ENCODE peak calls at places on chromosomes 11 and 22, in four cellular contexts. Z, K, W and J are unnamed samples.

GRCh38 chr11:78044706-78045105 is 19.0 kb upstream of the THRSP start:
- DNase-seq in Z (no peak), W (no peak), K (no peak), J (no peak)

GRCh38 chr11:133492895-133493294 is 39.4 kb downstream of the OPCML start:
- DNase-seq in W (no peak), Z (no peak), K (no peak), J (no peak)

GRCh38 chr11:75474878-75475766 is 42.1 kb upstream of the KLHL35 start:
- DNase-seq in Z (no peak), K (peak; percentile 63), W (peak; percentile 87), J (no peak)

GRCh38 chr11:4095509-4096230 is 1.1 kb downstream of the RRM1 start:
- DNase-seq in Z (peak; percentile 34), W (no peak), K (no peak), J (no peak)

GRCh38 chr11:62392944-62393628 is 25.7 kb upstream of the SCGB1A1 start:
- DNase-seq in W (no peak), Z (peak; percentile 93), K (no peak), J (no peak)

GRCh38 chr11:125925247-125925740 is 20.6 kb upstream of the VSIG10L2 start:
- DNase-seq in K (no peak), W (no peak), Z (peak; percentile 26), J (no peak)

GRCh38 chr11:79708319-79708928 is 267.6 kb upstream of the TENM4 start:
- DNase-seq in W (no peak), Z (peak; percentile 72), K (no peak), J (no peak)

GRCh38 chr11:5210376-5210885 is 9.9 kb upstream of the OR51V1 start:
- DNase-seq in K (no peak), Z (no peak), W (no peak), J (no peak)

GRCh38 chr11:20158597-20159257 is 1.5 kb downstream of the DBX1 start:
- DNase-seq in W (no peak), K (peak; percentile 47), Z (peak; percentile 44), J (no peak)

GRCh38 chr11:4060182-4060923 is 34.2 kb upstream of the RRM1 start:
- DNase-seq in Z (no peak), W (no peak), K (no peak), J (no peak)

GRCh38 chr22:50398698-50399648 is 55.8 kb downstream of the PPP6R2 start:
- DNase-seq in Z (no peak), W (no peak), K (no peak), J (no peak)

GRCh38 chr11:95520765-95521542 is 268.6 kb downstream of the FAM76B start:
- DNase-seq in K (no peak), W (no peak), Z (peak; percentile 62), J (no peak)

GRCh38 chr11:128893578-128894295 is 2.6 kb downstream of the KCNJ5 start:
- DNase-seq in W (no peak), K (no peak), Z (no peak), J (no peak)

GRCh38 chr11:65262381-65262680 is 569 bp downstream of the POLA2 start:
- DNase-seq in Z (peak; percentile 35), W (no peak), K (no peak), J (peak; percentile 60)
- H3K27ac ChIP-seq in Z (peak overlapping the region; percentile 72), W (peak overlapping the region; percentile 93), K (peak overlapping the region; percentile 89), J (peak overlapping the region; percentile 88)

GRCh38 chr11:44758996-44759395 is 32.2 kb downstream of the TSPAN18 start:
- DNase-seq in Z (no peak), W (no peak), K (no peak), J (peak; percentile 38)

GRCh38 chr11:44760917-44761545 is 34.3 kb downstream of the TSPAN18 start:
- DNase-seq in W (no peak), Z (peak; percentile 60), K (peak; percentile 63), J (peak; percentile 86)

GRCh38 chr11:44760477-44760872 is 33.7 kb downstream of the TSPAN18 start:
- DNase-seq in Z (no peak), W (no peak), K (no peak), J (peak; percentile 30)

GRCh38 chr11:44761546-44761961 is 34.8 kb downstream of the TSPAN18 start:
- DNase-seq in Z (no peak), K (no peak), W (no peak), J (peak; percentile 58)

DNA sequence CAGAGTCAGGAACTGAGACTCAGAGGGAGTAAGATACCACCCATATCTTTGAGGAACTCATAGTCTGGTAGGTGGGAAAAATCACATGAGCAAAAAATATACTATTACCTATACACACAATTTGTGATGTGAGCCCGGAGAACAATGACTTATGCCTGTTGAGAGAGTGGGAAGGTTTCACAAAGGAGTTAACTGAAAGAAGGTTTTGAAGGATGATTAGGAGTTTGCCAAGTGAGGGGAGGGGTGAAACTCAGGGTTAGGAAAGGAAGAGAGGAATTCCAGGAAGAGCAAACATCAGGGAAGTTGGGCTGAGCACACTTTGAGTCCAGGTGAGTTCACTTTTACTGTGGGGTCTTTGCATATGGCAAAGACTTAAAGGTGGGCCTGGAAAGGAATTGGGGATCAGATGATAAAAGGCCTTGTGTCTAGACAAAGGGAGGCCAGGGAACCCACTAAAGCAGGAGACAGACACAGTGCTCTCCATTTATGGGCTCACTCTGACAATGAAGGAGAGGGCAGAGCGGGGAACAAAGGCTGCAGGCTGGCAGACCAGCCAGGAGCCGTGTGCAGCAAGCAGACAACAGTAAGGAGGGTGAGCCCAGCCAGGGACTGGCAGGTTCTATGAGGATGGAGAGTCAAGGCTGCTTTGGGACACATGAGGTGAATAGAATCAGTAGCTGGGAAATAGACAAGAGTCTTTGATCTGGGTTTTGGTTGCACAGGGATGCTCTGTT is 33.1 kb downstream of the TSPAN18 start:
- DNase-seq in Z (no peak), W (no peak), K (no peak), J (peak; percentile 44)
- H3K27ac ChIP-seq in Z (no peak overlapping the region), W (no peak overlapping the region), K (peak overlapping the region; percentile 89), J (peak overlapping the region; percentile 90)

GRCh38 chr11:8917157-8917820 is 6.3 kb downstream of the AKIP1 start:
- DNase-seq in W (no peak), Z (peak; percentile 51), K (no peak), J (no peak)
- H3K27ac ChIP-seq in W (peak overlapping the region; percentile 58), Z (no peak overlapping the region), K (peak overlapping the region; percentile 26), J (no peak overlapping the region)

GRCh38 chr11:64099436-64099835 is 63.7 kb downstream of the FLRT1 start:
- DNase-seq in Z (no peak), K (no peak), W (no peak), J (no peak)
- H3K27ac ChIP-seq in Z (no peak overlapping the region), K (no peak overlapping the region), W (no peak overlapping the region), J (no peak overlapping the region)

DNA sequence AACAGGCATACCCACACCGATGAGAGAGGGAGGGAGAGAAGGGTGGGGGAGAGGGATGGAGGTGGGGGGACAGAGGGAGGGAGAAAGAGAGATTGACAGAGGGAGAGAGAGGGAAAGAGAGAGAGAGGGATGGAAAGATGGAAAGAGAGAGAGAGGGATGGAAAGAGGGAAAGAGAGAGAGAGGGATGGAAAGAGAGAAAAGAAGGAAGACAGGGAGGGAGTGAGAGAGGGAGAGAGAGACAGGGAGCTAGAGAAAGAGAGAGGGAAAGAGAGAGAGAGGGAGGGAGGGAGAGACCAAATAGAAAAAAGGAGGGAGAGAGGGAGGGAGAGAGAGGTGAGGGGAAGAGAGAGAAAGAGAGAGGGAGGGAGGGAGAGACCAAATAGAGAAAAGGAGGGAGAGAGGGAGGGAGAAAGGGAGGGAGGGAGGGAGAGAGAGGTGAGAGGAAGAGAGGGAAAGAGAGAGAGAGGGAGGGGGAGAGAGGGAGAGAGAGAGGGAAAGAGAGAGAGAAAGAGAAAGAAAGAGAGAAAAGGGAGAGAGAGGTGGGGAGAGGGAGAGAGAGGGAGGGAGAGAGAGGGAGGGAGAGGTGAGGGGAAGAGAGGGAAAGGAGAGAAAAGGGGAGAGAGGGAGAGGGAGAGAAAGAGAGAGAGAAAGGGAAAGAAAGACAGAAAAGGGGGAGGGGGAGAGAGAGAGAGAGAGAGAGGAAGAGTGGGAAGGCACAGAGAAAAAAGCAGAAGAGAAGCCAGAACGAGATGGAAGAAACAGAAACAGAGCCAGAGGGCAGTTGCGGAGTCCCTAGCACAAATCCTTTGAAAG is 23.9 kb downstream of the MB start:
- DNase-seq in K (no peak), Z (no peak), W (no peak), J (no peak)
- H3K27ac ChIP-seq in K (peak overlapping the region; percentile 89), Z (no peak overlapping the region), W (no peak overlapping the region), J (peak overlapping the region; percentile 82)

GRCh38 chr11:8608646-8609045 is 14.6 kb upstream of the STK33 start:
- DNase-seq in W (no peak), K (no peak), Z (no peak), J (peak; percentile 34)

GRCh38 chr11:8601376-8602133 is 7.5 kb upstream of the STK33 start:
- DNase-seq in W (no peak), Z (no peak), K (no peak), J (no peak)

GRCh38 chr11:8603696-8604077 is 9.7 kb upstream of the STK33 start:
- DNase-seq in Z (no peak), K (no peak), W (no peak), J (no peak)

GRCh38 chr11:8605956-8606355 is 11.9 kb upstream of the STK33 start:
- DNase-seq in Z (no peak), K (no peak), W (no peak), J (no peak)

GRCh38 chr11:8604078-8604723 is 10.2 kb upstream of the STK33 start:
- DNase-seq in W (no peak), K (no peak), Z (peak; percentile 96), J (peak; percentile 73)
- H3K27ac ChIP-seq in W (no peak overlapping the region), K (no peak overlapping the region), Z (peak overlapping the region; percentile 69), J (no peak overlapping the region)

DNA sequence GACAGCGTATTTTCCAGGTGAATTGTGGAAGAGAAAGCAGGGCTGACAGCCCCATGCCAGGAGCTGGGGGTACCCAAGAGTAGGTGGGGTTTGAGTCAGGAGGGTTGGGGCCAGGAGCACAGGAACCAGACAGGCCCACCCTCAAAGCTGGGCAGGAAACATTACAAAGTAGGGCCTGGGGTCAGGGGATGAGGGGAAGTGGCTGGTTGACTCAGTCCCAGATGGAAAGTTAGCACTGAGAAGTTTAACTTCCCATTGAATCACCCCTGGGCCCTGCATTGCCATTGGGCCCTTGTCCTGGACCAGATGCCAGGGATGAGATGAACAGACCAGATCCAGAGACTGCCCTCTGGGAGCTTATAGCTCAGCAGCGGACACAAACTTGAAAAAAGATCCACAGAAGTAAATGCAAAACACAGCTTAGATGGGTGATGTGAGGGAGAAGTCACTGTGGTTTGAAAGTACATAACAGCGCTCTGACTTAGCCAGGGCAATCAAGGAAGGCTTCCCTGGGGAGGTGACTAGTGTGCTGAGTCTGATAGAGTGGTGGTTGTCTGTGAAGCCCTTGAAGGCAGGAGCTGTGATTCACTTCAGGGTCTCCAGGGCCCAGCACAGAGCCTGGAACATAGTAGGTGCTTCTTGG is 2.2 kb downstream of the MAFF start:
- DNase-seq in Z (peak; percentile 40), W (no peak), K (no peak), J (no peak)
- H3K27ac ChIP-seq in Z (peak overlapping the region; percentile 80), W (peak overlapping the region; percentile 91), K (peak overlapping the region; percentile 99), J (peak overlapping the region; percentile 100)

GRCh38 chr11:34928960-34929680 is 12.7 kb downstream of the PDHX start:
- DNase-seq in Z (no peak), K (no peak), W (no peak), J (no peak)
- H3K27ac ChIP-seq in Z (no peak overlapping the region), K (no peak overlapping the region), W (no peak overlapping the region), J (no peak overlapping the region)